ENCODE peak calls at places on chromosomes 13 and 19, in four cellular contexts. O is H1, I is GM12878, C is K562. X is an unnamed sample.

GRCh38 chr19:11378319-11379189 is 4.1 kb downstream of the SWSAP1 start:
- DNase-seq in O (peak; percentile 75), I (no peak), C (peak; percentile 73), X (no peak)

GRCh38 chr19:35921012-35921411 is 12.9 kb upstream of the TYROBP start:
- DNase-seq in O (no peak), I (no peak), C (no peak), X (no peak)

GRCh38 chr19:14175351-14175792 is 30.6 kb downstream of the ADGRL1 start:
- DNase-seq in O (no peak), I (no peak), C (no peak), X (no peak)

GRCh38 chr13:63636231-63636993 is 2220.8 kb upstream of the PCDH20 start:
- DNase-seq in O (no peak), I (peak; percentile 8), C (no peak), X (no peak)

GRCh38 chr13:20177049-20177831 is 15.5 kb downstream of the GJB2 start:
- DNase-seq in O (no peak), I (no peak), C (no peak), X (no peak)

GRCh38 chr13:75318138-75318833 is 163.7 kb downstream of the TBC1D4 start:
- DNase-seq in O (no peak), I (no peak), C (no peak), X (no peak)

GRCh38 chr13:113118328-113119021 is 4.1 kb upstream of the F10 start:
- DNase-seq in O (peak; percentile 41), I (no peak), C (no peak), X (no peak)

GRCh38 chr13:31982540-31982939 is 49.0 kb upstream of the FRY start:
- DNase-seq in O (no peak), I (no peak), C (no peak), X (no peak)

GRCh38 chr19:23415034-23415433 is 19.8 kb upstream of the ZNF91 start:
- DNase-seq in O (no peak), I (no peak), C (no peak), X (no peak)

GRCh38 chr13:48333976-48334375 is 30.4 kb downstream of the RB1 start:
- DNase-seq in O (no peak), I (no peak), C (no peak), X (peak; percentile 27)

GRCh38 chr13:112928958-112929777 is 39.8 kb upstream of the MCF2L start:
- DNase-seq in O (no peak), I (no peak), C (no peak), X (no peak)

GRCh38 chr19:40813182-40813581 is 14.2 kb downstream of the EGLN2 start:
- DNase-seq in O (no peak), I (no peak), C (no peak), X (no peak)

GRCh38 chr13:110274687-110275086 is 32.3 kb downstream of the COL4A1 start:
- DNase-seq in O (peak; percentile 45), I (no peak), C (no peak), X (peak; percentile 44)

GRCh38 chr19:11749751-11750150 is 11.0 kb upstream of the ZNF823 start:
- DNase-seq in O (no peak), I (no peak), C (no peak), X (no peak)

GRCh38 chr13:63337041-63337440 is 1921.4 kb upstream of the PCDH20 start:
- DNase-seq in O (no peak), I (no peak), C (no peak), X (no peak)

GRCh38 chr19:40266111-40266510 is 19.0 kb downstream of the AKT2 start:
- DNase-seq in O (no peak), I (no peak), C (no peak), X (no peak)

GRCh38 chr13:107969551-107969950 is 245.8 kb downstream of the LIG4 start:
- DNase-seq in O (no peak), I (no peak), C (no peak), X (no peak)

GRCh38 chr13:37074703-37075102 is 15.2 kb upstream of the SUPT20H start:
- DNase-seq in O (no peak), I (no peak), C (no peak), X (no peak)

GRCh38 chr19:14561832-14562351 is 10.0 kb downstream of the NDUFB7 start:
- DNase-seq in O (no peak), I (no peak), C (no peak), X (no peak)

GRCh38 chr19:10007366-10007765 is 2.9 kb downstream of the COL5A3 start:
- DNase-seq in O (no peak), I (no peak), C (no peak), X (no peak)

GRCh38 chr13:48138270-48138669 is 43.4 kb upstream of the MED4 start:
- DNase-seq in O (no peak), I (no peak), C (no peak), X (no peak)

GRCh38 chr13:96089749-96090239 is at the start of gene HS6ST3:
- DNase-seq in O (no peak), I (no peak), C (no peak), X (peak; percentile 72)

GRCh38 chr13:46738055-46738454 is 58.9 kb downstream of the ESD start:
- DNase-seq in O (no peak), I (no peak), C (no peak), X (no peak)

GRCh38 chr13:26619321-26619720 is 61.8 kb downstream of the WASF3 start:
- DNase-seq in O (no peak), I (no peak), C (no peak), X (no peak)

GRCh38 chr13:91245283-91245682 is 102.2 kb upstream of the MIR17HG start:
- DNase-seq in O (no peak), I (no peak), C (no peak), X (no peak)

GRCh38 chr19:23283925-23284324 is 33.7 kb upstream of the ZNF724 start:
- DNase-seq in O (peak; percentile 82), I (no peak), C (peak; percentile 40), X (peak; percentile 78)

GRCh38 chr13:36242761-36243160 is 28.4 kb upstream of the SOHLH2 start:
- DNase-seq in O (no peak), I (no peak), C (no peak), X (no peak)

GRCh38 chr13:19332380-19332779 is 150.8 kb upstream of the TUBA3C start:
- DNase-seq in O (no peak), I (no peak), C (no peak), X (no peak)

GRCh38 chr19:4130635-4131438 is 6.9 kb upstream of the MAP2K2 start:
- DNase-seq in O (no peak), I (no peak), C (peak; percentile 90), X (no peak)

GRCh38 chr13:48176781-48177180 is 56.2 kb upstream of the ITM2B start:
- DNase-seq in O (no peak), I (no peak), C (no peak), X (no peak)

GRCh38 chr13:113656015-113656588 is 1.9 kb downstream of the ATP4B start:
- DNase-seq in O (no peak), I (no peak), C (no peak), X (no peak)

GRCh38 chr19:4066176-4066606 is 508 bp downstream of the ZBTB7A start:
- DNase-seq in O (peak; percentile 77), I (no peak), C (no peak), X (no peak)

GRCh38 chr13:50123002-50123401 is 107.8 kb downstream of the KCNRG start:
- DNase-seq in O (no peak), I (no peak), C (peak; percentile 10), X (peak; percentile 2)

GRCh38 chr19:5990289-5990797 is 12.4 kb upstream of the RANBP3 start:
- DNase-seq in O (peak; percentile 65), I (no peak), C (peak; percentile 68), X (no peak)

GRCh38 chr13:45521292-45521691 is 56.6 kb downstream of the COG3 start:
- DNase-seq in O (no peak), I (no peak), C (no peak), X (no peak)

GRCh38 chr13:95182570-95183285 is 118.5 kb downstream of the ABCC4 start:
- DNase-seq in O (no peak), I (no peak), C (no peak), X (no peak)

GRCh38 chr19:18063463-18063862 is 23.3 kb downstream of the IL12RB1 start:
- DNase-seq in O (peak; percentile 71), I (no peak), C (peak; percentile 65), X (peak; percentile 28)

DNA sequence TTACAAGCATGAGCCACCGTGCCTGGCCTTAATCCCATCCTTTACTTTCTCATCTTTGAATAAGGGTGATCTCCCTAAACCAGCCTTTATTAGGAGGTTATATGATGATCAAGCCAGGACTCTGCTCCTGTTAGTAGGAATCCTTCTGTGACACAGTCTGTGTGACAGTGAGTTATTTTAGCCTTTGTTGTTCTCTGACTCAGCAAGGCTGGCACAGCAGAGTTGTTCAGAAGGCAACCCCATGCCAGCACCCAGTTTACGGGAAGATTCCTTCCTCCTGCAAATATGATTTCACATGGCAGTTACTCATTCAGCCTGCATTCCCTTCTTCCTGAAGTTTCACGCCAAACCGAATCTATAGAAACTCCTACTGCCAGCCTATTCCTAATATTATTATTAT is 10.5 kb upstream of the MIER2 start:
- DNase-seq in O (no peak), I (no peak), C (no peak), X (no peak)
- TF ChIP-seq JUND in O (no peak), I (no peak), C (no peak), X (no peak)

DNA sequence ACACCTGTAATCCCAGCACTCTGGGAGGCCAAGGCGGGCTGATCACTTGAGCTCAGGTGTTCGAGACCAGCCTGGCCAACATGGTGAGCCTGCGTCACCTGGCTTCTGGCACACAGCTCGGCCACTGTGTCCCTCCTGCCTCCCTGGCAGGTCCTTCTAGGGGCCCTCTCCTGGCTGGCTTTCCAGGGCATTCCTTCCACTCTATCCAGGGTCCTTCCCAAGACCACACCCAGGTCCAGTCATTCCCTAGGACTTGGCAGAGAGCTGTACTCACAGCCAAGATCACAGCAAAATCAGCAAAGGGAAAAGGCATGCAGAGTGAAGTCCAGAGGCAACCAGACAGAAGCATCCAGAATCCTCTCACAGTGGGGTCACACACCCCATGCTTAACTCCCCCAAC is 9.7 kb upstream of the HSH2D start:
- DNase-seq in O (no peak), I (no peak), C (no peak), X (no peak)
- TF ChIP-seq JUND in O (no peak), I (no peak), C (no peak), X (no peak)

DNA sequence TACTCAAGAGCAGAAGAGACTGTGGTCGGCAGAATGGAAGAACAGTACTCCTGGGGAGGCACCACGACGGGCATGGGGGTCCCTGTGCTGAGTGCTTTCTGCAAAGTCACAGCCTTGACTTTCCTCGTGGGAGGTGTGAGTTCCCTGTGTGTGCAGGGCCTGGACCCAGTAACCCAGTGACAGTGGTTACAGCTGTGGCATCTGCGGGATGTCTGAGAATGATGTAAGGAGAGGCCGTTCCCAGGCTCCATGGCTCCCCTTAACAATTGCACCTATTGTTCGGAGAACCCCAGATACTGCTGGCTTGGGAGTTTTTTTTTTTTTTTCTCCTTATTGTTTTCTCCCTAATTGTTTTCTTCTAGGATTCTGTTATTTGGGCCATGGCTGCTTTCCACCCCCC is 5.1 kb upstream of the NANOS2 start:
- DNase-seq in O (no peak), I (no peak), C (no peak), X (no peak)
- TF ChIP-seq JUND in O (no peak), I (no peak), C (no peak), X (no peak)

DNA sequence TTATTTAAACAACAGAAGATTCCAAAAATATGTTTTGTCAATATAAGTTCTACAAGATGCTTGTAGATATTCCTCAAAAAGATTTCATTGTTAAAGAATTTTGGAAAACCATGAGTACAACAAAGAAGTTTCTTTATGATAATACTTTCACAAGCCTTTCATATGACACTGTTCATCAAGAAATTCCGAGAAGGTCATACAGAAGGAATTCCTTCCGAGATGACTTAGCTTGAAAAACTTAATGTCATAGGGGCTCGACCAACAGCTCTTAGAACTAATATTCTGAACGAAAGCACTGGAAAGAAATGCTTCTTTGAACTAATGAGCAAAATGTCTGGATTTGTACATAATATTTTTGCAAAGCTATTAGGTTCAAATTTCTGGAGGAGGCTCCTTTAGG is 403.4 kb downstream of the KLF5 start:
- DNase-seq in O (no peak), I (no peak), C (no peak), X (no peak)
- TF ChIP-seq JUND in O (no peak), I (no peak), C (no peak), X (no peak)

GRCh38 chr13:77300176-77301141 is 26.4 kb downstream of the MYCBP2 start:
- DNase-seq in O (no peak), I (no peak), C (peak; percentile 15), X (no peak)
- TF ChIP-seq JUND in O (no peak), I (no peak), C (no peak), X (no peak)

X was measured in T47D.